ENCODE peak calls at places on chromosomes 4 and X, in five cellular contexts. E is breast epithelium, K is tibial artery, T is endothelial cell, R is HCT116. S is an unnamed sample.

GRCh38 chr4:13626492-13627184 is 887 bp downstream of the BOD1L1 start:
- DNase-seq in E (no peak), K (no peak), T (no peak), R (no peak), S (no peak)

GRCh38 chrX:79477691-79478090 is 110.6 kb upstream of the ITM2A start:
- DNase-seq in E (no peak), K (no peak), T (no peak), R (no peak), S (no peak)

GRCh38 chr4:18686338-18687039 is 664.9 kb upstream of the LCORL start:
- DNase-seq in E (no peak), K (no peak), T (no peak), R (no peak), S (no peak)

GRCh38 chr4:23768541-23768940 is 121.3 kb downstream of the PPARGC1A start:
- DNase-seq in E (no peak), K (no peak), T (no peak), R (no peak), S (no peak)

GRCh38 chr4:138222041-138222440 is 20.1 kb downstream of the SLC7A11 start:
- DNase-seq in E (no peak), K (no peak), T (no peak), R (no peak), S (no peak)

GRCh38 chr4:94304365-94304971 is 38.2 kb downstream of the HPGDS start:
- DNase-seq in E (no peak), K (no peak), T (peak), R (peak), S (no peak)

GRCh38 chr4:8737075-8737474 is 134.6 kb downstream of the HMX1 start:
- DNase-seq in E (no peak), K (no peak), T (no peak), R (no peak), S (no peak)

GRCh38 chr4:157204634-157205244 is 15.8 kb upstream of the GRIA2 start:
- DNase-seq in E (no peak), K (no peak), T (peak), R (peak), S (no peak)

GRCh38 chrX:134431894-134432293 is 28.1 kb upstream of the HPRT1 start:
- DNase-seq in E (no peak), K (no peak), T (no peak), R (no peak), S (no peak)

GRCh38 chr4:155759372-155760252 is 791 bp downstream of the GUCY1B1 start:
- DNase-seq in E (no peak), K (peak), T (peak), R (no peak), S (no peak)

GRCh38 chr4:76984127-76984526 is 34.6 kb downstream of the SEPTIN11 start:
- DNase-seq in E (no peak), K (no peak), T (no peak), R (no peak), S (no peak)

GRCh38 chr4:26003072-26003471 is 89.1 kb downstream of the SMIM20 start:
- DNase-seq in E (no peak), K (no peak), T (no peak), R (no peak), S (no peak)

GRCh38 chr4:185899833-185900232 is 87.8 kb upstream of the SORBS2 start:
- DNase-seq in E (no peak), K (no peak), T (no peak), R (no peak), S (no peak)

GRCh38 chrX:20061869-20062254 is 54.8 kb downstream of the MAP7D2 start:
- DNase-seq in E (no peak), K (no peak), T (no peak), R (no peak), S (no peak)

GRCh38 chr4:54440394-54441223 is 211.5 kb downstream of the PDGFRA start:
- DNase-seq in E (no peak), K (no peak), T (peak), R (peak), S (no peak)

GRCh38 chrX:136828830-136829229 is 48.1 kb upstream of the ARHGEF6 start:
- DNase-seq in E (no peak), K (no peak), T (peak), R (no peak), S (no peak)

GRCh38 chr4:141019772-141020171 is 113.5 kb downstream of the RNF150 start:
- DNase-seq in E (no peak), K (no peak), T (no peak), R (no peak), S (no peak)

GRCh38 chr4:336099-336892 is 1.3 kb upstream of the ZNF141 start:
- DNase-seq in E (peak), K (peak), T (peak), R (no peak), S (no peak)

GRCh38 chrX:56783996-56784620 is 55.1 kb downstream of the NBDY start:
- DNase-seq in E (no peak), K (no peak), T (no peak), R (no peak), S (no peak)

GRCh38 chrX:86148024-86148511 is at the start of gene DACH2:
- DNase-seq in E (peak), K (peak), T (peak), R (no peak), S (peak)

GRCh38 chr4:51932684-51933083 is 87.5 kb downstream of the LRRC66 start:
- DNase-seq in E (no peak), K (no peak), T (no peak), R (no peak), S (no peak)

DNA sequence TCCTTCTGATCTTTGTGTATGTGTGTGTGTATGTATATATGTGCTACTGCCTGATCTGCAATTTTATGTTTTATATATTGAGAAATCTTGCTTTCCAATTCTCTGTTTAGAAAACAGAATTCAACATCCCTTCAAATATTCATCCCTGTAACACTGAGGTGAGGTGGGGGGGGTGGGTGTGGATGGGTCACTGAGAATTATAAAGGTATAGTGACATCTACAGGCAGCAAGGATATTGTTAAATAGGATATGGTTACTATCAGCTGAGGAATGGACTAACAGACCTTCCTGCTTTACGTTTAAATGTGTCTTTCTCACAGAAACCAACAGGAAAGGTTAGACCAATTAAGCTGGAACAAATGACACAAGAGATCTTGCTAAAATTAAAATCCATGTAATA is 19.0 kb upstream of the MAGEB2 start:
- DNase-seq in E (no peak), K (no peak), T (no peak), R (peak), S (no peak)
- TF ChIP-seq CTCF in E (no peak), K (no peak), T (no peak), R (no peak), S (no peak)

GRCh38 chrX:39163585-39163984 is 362.3 kb downstream of the MID1IP1 start:
- DNase-seq in E (no peak), K (no peak), T (no peak), R (no peak), S (no peak)

GRCh38 chrX:39161856-39162255 is 360.6 kb downstream of the MID1IP1 start:
- DNase-seq in E (no peak), K (no peak), T (no peak), R (no peak), S (no peak)

GRCh38 chrX:39164212-39164611 is 363.0 kb downstream of the MID1IP1 start:
- DNase-seq in E (no peak), K (no peak), T (no peak), R (no peak), S (no peak)

GRCh38 chrX:39165185-39165584 is 363.9 kb downstream of the MID1IP1 start:
- DNase-seq in E (no peak), K (no peak), T (no peak), R (no peak), S (peak)

GRCh38 chrX:39162322-39162721 is 361.1 kb downstream of the MID1IP1 start:
- DNase-seq in E (no peak), K (no peak), T (peak), R (no peak), S (no peak)
- TF ChIP-seq CTCF in E (no peak), K (peak), T (no peak), R (no peak), S (no peak)

GRCh38 chrX:78139160-78140123 is at the start of gene TAF9B:
- DNase-seq in E (peak), K (peak), T (peak), R (peak), S (peak)

GRCh38 chrX:78130396-78130795 is 9.1 kb downstream of the TAF9B start:
- DNase-seq in E (no peak), K (no peak), T (no peak), R (no peak), S (no peak)

GRCh38 chrX:78131117-78131516 is 8.3 kb downstream of the TAF9B start:
- DNase-seq in E (no peak), K (no peak), T (no peak), R (no peak), S (no peak)

GRCh38 chrX:78129714-78130113 is 9.7 kb downstream of the TAF9B start:
- DNase-seq in E (no peak), K (no peak), T (no peak), R (no peak), S (no peak)

DNA sequence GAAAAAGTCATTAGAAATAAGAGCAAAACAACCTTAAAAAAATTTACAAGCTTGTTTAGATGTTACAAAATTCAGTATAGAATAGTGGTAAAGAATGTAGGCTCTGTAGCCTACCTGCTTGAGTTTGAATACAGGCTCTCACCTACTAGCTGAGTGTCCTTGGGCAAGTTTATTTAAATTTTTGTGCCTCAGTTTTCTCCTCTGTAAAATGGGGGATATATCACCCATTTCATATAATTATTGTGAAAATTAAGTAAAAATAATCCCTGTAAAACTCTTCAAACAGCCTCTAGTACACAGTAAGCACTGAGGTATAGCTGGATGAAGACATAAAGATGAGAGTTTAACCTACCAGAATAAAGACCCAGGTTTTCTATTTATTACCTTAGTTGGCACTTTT is 5.9 kb downstream of the TAF9B start:
- DNase-seq in E (no peak), K (no peak), T (no peak), R (no peak), S (no peak)
- TF ChIP-seq CTCF in E (no peak), K (no peak), T (no peak), R (no peak), S (no peak)

GRCh38 chr4:169013396-169013795 is 3.3 kb upstream of the CBR4 start:
- DNase-seq in E (no peak), K (no peak), T (no peak), R (no peak), S (no peak)

GRCh38 chr4:169010125-169011023 is at the start of gene CBR4:
- DNase-seq in E (peak), K (peak), T (peak), R (peak), S (peak)

GRCh38 chr4:169012049-169012448 is 2.0 kb upstream of the CBR4 start:
- DNase-seq in E (no peak), K (no peak), T (no peak), R (no peak), S (no peak)

GRCh38 chr4:169008478-169008877 is 1.6 kb downstream of the CBR4 start:
- DNase-seq in E (no peak), K (no peak), T (no peak), R (no peak), S (no peak)

DNA sequence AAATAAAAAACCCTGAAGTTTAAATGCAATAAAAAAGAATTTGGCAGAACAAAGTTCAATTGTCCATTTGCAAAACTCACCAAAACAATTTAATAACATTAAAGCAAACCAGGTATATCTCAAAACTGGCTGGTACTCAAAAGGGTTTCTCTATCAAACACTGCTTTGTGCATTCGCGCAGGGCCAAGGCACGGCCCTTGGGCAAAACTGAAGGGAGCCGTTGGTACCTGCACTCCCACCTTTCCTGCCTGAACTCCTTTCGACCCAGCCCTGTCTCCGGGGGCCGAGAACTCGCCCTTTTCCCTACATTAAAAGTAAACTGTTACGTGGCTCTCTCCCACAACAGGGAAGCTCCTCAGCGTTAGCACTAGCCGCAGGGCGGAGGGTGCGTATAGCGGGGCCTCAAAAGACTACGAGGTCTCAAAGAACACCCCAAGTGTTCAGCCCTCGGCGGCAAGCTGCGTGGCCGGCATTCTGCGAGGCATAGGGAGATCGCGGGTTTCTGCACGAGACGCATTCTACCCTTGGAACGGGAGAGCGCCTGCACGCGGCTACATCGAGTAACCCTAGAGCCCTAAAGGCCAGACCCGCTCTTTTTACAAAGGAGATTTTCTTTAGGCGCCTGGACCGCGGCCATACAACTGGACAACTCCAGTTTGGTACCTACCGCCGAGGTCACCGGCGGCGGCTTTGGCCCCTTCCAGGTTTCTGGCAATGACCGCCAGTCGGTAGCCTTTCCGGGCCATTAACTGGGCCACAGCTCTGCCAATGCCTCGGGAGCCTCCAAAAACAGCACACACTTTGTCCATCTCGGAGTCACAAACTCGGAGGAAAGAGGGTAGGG is 552 bp downstream of the CBR4 start:
- DNase-seq in E (peak), K (peak), T (peak), R (peak), S (peak)
- TF ChIP-seq CTCF in E (no peak), K (peak), T (peak), R (peak), S (no peak)

GRCh38 chr4:38905657-38906398 is 38.2 kb downstream of the FAM114A1 start:
- DNase-seq in E (no peak), K (no peak), T (no peak), R (no peak), S (no peak)

GRCh38 chr4:38902221-38902620 is 34.6 kb downstream of the FAM114A1 start:
- DNase-seq in E (no peak), K (no peak), T (no peak), R (no peak), S (no peak)

GRCh38 chr4:38898245-38898644 is 30.6 kb downstream of the FAM114A1 start:
- DNase-seq in E (no peak), K (no peak), T (no peak), R (no peak), S (no peak)

GRCh38 chr4:38904090-38904666 is 36.6 kb downstream of the FAM114A1 start:
- DNase-seq in E (no peak), K (no peak), T (no peak), R (no peak), S (no peak)

DNA sequence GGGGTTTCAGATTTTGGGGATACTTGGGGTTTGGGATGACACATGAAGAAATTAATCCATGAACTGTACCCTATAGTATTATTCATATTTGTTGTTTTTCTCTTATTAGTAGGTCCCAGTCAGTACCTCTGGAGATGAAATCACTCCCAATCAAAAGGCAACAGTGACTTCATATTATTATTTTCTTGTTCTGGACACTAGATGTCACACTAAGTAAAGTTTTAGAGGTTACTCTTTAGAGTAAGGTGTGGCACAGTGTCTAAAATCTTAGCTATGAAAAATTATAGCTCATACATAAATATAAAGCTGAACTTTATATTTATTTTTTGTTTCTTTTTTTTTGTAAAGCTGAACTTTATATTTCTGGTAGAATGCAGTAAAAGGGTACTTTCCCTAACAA is 35.1 kb downstream of the FAM114A1 start:
- DNase-seq in E (no peak), K (no peak), T (no peak), R (no peak), S (no peak)
- TF ChIP-seq CTCF in E (peak), K (no peak), T (peak), R (no peak), S (no peak)

GRCh38 chrX:147800663-147801062 is 111.1 kb upstream of the FMR1 start:
- DNase-seq in E (no peak), K (no peak), T (no peak), R (no peak), S (no peak)

DNA sequence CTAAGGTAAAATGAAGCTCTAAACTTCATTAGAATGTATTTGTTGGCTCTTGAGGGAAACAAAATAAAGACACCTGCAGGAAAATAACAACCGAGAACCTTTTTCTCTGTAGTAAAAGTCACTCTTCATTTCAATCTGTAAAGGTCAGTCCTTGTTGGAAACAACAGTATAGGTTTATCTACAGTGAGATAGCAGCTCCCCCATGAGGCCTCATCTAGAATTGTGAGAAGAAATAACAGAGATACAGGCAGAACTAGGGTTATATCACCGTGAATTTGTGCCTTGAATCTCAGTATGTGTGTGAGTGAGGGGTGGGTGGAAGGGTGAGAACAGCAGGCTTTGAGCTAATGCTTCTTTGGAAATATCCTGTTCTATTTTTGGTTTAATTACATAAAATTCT is 107.8 kb upstream of the FMR1 start:
- DNase-seq in E (no peak), K (no peak), T (peak), R (no peak), S (no peak)
- TF ChIP-seq CTCF in E (no peak), K (peak), T (no peak), R (no peak), S (no peak)

DNA sequence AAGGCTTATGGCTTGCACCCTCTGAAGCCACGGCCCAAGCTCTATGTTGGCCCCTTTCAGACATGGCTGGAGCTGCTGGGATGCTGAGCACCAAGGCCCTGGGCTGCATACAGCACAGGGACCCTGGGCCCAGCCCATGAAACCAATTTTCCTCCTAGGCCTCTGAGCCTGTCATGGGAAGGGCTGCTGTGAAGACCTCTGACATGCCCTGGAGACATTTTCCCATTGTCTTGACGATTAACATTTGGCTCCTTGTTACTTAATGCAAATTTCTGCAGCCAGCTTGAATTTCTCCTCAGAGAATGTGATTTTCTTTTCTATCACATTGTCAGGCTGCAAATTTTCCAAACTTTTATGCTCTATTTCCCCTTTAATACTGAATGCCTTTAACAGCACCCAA is 844.7 kb downstream of the PCDH18 start:
- DNase-seq in E (no peak), K (no peak), T (no peak), R (no peak), S (no peak)
- TF ChIP-seq CTCF in E (no peak), K (no peak), T (no peak), R (no peak), S (no peak)